ENCODE peak calls at places on chromosomes 4 and X, in four cellular contexts. One of them, this sample, is unnamed.

GRCh38 chr4:56424697-56425514 is 10.5 kb downstream of the PPAT start:
- DNase-seq in aorta: no peak
- DNase-seq in SJSA1: no peak
- DNase-seq in heart right ventricle: no peak
- DNase-seq in this sample: no peak

GRCh38 chrX:129556806-129557315 is 16.8 kb downstream of the OCRL start:
- DNase-seq in aorta: no peak
- DNase-seq in heart right ventricle: no peak
- DNase-seq in SJSA1: no peak
- DNase-seq in this sample: no peak

GRCh38 chr4:82629238-82630000 is 67.6 kb upstream of the TMEM150C start:
- DNase-seq in aorta: no peak
- DNase-seq in SJSA1: no peak
- DNase-seq in heart right ventricle: no peak
- DNase-seq in this sample: no peak

GRCh38 chr4:151955721-151956340 is 195.0 kb upstream of the GATB start:
- DNase-seq in SJSA1: no peak
- DNase-seq in heart right ventricle: no peak
- DNase-seq in aorta: no peak
- DNase-seq in this sample: no peak

GRCh38 chrX:123743312-123743711 is 10.5 kb upstream of the THOC2 start:
- DNase-seq in SJSA1: no peak
- DNase-seq in heart right ventricle: no peak
- DNase-seq in aorta: no peak
- DNase-seq in this sample: no peak

GRCh38 chr4:38185406-38185805 is 225.2 kb downstream of the PTTG2 start:
- DNase-seq in heart right ventricle: no peak
- DNase-seq in SJSA1: no peak
- DNase-seq in aorta: no peak
- DNase-seq in this sample: no peak

GRCh38 chr4:55768291-55768690 is 51.3 kb upstream of the EXOC1L start:
- DNase-seq in aorta: no peak
- DNase-seq in heart right ventricle: no peak
- DNase-seq in SJSA1: peak; percentile 68
- DNase-seq in this sample: no peak

GRCh38 chr4:7968262-7968896 is 28.7 kb upstream of the AFAP1 start:
- DNase-seq in aorta: no peak
- DNase-seq in SJSA1: no peak
- DNase-seq in heart right ventricle: no peak
- DNase-seq in this sample: no peak

GRCh38 chrX:38561951-38562719 is 793 bp downstream of the TSPAN7 start:
- DNase-seq in SJSA1: no peak
- DNase-seq in heart right ventricle: peak; percentile 21
- DNase-seq in aorta: peak; percentile 69
- DNase-seq in this sample: peak; percentile 29

GRCh38 chr4:19857405-19857804 is 394.3 kb upstream of the SLIT2 start:
- DNase-seq in SJSA1: no peak
- DNase-seq in heart right ventricle: no peak
- DNase-seq in aorta: no peak
- DNase-seq in this sample: no peak

GRCh38 chr4:53136954-53137353 is 228.9 kb downstream of the SCFD2 start:
- DNase-seq in SJSA1: no peak
- DNase-seq in aorta: no peak
- DNase-seq in heart right ventricle: no peak
- DNase-seq in this sample: no peak

GRCh38 chr4:173489514-173489913 is 40.5 kb downstream of the HAND2 start:
- DNase-seq in SJSA1: no peak
- DNase-seq in aorta: no peak
- DNase-seq in heart right ventricle: no peak
- DNase-seq in this sample: no peak

GRCh38 chr4:187103351-187103750 is 379.7 kb upstream of the FAT1 start:
- DNase-seq in aorta: no peak
- DNase-seq in heart right ventricle: no peak
- DNase-seq in SJSA1: no peak
- DNase-seq in this sample: no peak

GRCh38 chr4:127881565-127881869 is 824 bp downstream of the PLK4 start:
- DNase-seq in aorta: no peak
- DNase-seq in SJSA1: no peak
- DNase-seq in heart right ventricle: no peak
- DNase-seq in this sample: no peak

DNA sequence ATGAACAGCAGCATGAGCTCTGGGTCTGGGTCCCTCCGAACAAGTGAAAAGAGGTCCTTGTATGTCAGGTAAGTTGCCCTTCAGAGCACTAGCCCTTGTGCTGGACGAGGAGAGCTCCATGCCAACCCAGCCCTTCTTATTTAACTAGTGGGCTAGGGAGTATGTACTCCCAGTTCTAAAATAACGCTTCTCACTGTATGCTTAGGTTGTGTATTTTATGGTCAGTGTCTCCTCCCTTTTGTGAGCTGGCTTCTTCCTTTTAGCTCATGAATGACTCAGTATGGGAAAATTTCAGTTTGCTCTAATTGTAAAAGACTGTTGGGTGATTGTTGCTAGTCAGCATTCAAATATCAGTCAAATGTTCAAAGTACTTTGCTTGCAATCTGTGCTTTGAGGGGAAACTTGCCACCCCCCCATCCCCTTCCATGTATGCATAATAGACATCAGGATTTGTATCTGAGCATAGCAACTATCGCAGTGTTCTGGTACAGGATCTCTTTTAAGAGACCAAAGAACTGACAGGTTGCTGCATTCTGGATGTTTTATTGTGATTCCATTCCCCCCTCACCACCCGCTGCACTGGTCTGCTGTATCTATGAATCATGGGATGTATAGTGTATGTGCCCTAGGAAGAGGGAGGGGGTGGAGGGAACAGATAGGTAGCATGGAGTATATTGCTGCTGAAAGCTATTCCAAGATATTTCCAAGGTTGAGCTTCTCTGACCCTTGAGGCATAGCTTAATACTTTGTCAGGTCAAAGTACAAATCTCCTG is 34.7 kb downstream of the DLG3 start:
- DNase-seq in heart right ventricle: no peak
- DNase-seq in aorta: no peak
- DNase-seq in SJSA1: peak; percentile 40
- DNase-seq in this sample: no peak
- H3K4me1 ChIP-seq in heart right ventricle: peaks cover 33% of the 10 kb centered on the region
- H3K4me1 ChIP-seq in aorta: no peaks in the 10 kb centered on the region
- H3K4me1 ChIP-seq in SJSA1: peaks cover 54% of the 10 kb centered on the region
- H3K4me1 ChIP-seq in this sample: peaks cover 10% of the 10 kb centered on the region

GRCh38 chrX:10176121-10177003 is 19.6 kb downstream of the CLCN4 start:
- DNase-seq in aorta: no peak
- DNase-seq in heart right ventricle: no peak
- DNase-seq in SJSA1: no peak
- DNase-seq in this sample: no peak
- H3K4me1 ChIP-seq in aorta: peaks cover 2% of the 10 kb centered on the region
- H3K4me1 ChIP-seq in heart right ventricle: peaks cover 15% of the 10 kb centered on the region
- H3K4me1 ChIP-seq in SJSA1: peaks cover 36% of the 10 kb centered on the region
- H3K4me1 ChIP-seq in this sample: peaks cover 11% of the 10 kb centered on the region

GRCh38 chr4:1050486-1051213 is 39.2 kb downstream of the FGFRL1 start:
- DNase-seq in aorta: no peak
- DNase-seq in SJSA1: no peak
- DNase-seq in heart right ventricle: no peak
- DNase-seq in this sample: no peak
- H3K4me1 ChIP-seq in aorta: no peaks in the 10 kb centered on the region
- H3K4me1 ChIP-seq in SJSA1: peaks cover 12% of the 10 kb centered on the region
- H3K4me1 ChIP-seq in heart right ventricle: peaks cover 11% of the 10 kb centered on the region
- H3K4me1 ChIP-seq in this sample: no peaks in the 10 kb centered on the region

GRCh38 chr4:80413096-80413495 is 77.6 kb downstream of the CFAP299 start:
- DNase-seq in heart right ventricle: no peak
- DNase-seq in SJSA1: no peak
- DNase-seq in aorta: no peak
- DNase-seq in this sample: no peak
- H3K4me1 ChIP-seq in heart right ventricle: no peaks in the 10 kb centered on the region
- H3K4me1 ChIP-seq in SJSA1: no peaks in the 10 kb centered on the region
- H3K4me1 ChIP-seq in aorta: no peaks in the 10 kb centered on the region
- H3K4me1 ChIP-seq in this sample: no peaks in the 10 kb centered on the region

This sample was measured in lung.